ENCODE peak calls at places on chromosomes 6 and 20, in ten cellular contexts. Z, A, E, L, D, F, C, K, N and I are unnamed samples.

GRCh38 chr6:37668251-37668650 is 29.4 kb downstream of the MDGA1 start:
- DNase-seq in E (no peak), C (no peak), L (no peak), N (no peak), A (no peak), D (no peak), K (peak; percentile 22), Z (no peak), F (no peak), I (no peak)

GRCh38 chr6:6775074-6775473 is 186.6 kb downstream of the LY86 start:
- DNase-seq in K (no peak), C (no peak), N (no peak), D (no peak), E (no peak), Z (no peak), F (no peak), A (no peak), L (no peak), I (no peak)

GRCh38 chr6:11585426-11586016 is 48.0 kb downstream of the TMEM170B start:
- DNase-seq in L (no peak), D (no peak), K (peak; percentile 28), C (no peak), Z (peak; percentile 79), A (peak; percentile 44), F (no peak), E (no peak), N (no peak), I (no peak)

GRCh38 chr6:81766482-81767069 is 14.1 kb upstream of the TENT5A start:
- DNase-seq in D (no peak), E (no peak), A (no peak), L (no peak), Z (peak; percentile 93), F (no peak), C (no peak), K (no peak), N (no peak), I (no peak)

GRCh38 chr6:169176361-169176991 is 77.2 kb downstream of the THBS2 start:
- DNase-seq in N (no peak), Z (no peak), C (no peak), E (no peak), K (no peak), D (no peak), L (no peak), F (no peak), A (no peak), I (no peak)

GRCh38 chr6:28060381-28060780 is 20.0 kb upstream of the ZNF165 start:
- DNase-seq in L (no peak), K (no peak), D (no peak), E (no peak), Z (no peak), F (no peak), A (no peak), C (no peak), N (no peak), I (no peak)

GRCh38 chr6:107578642-107579332 is 88.9 kb downstream of the SOBP start:
- DNase-seq in F (no peak), A (no peak), L (no peak), E (no peak), Z (no peak), D (no peak), N (no peak), C (no peak), K (no peak), I (no peak)

GRCh38 chr20:54680872-54681297 is 205.5 kb downstream of the DOK5 start:
- DNase-seq in D (no peak), Z (peak; percentile 35), E (no peak), A (peak; percentile 15), K (no peak), C (peak; percentile 28), N (peak; percentile 34), F (peak; percentile 8), L (no peak), I (no peak)

GRCh38 chr6:63824722-63825121 is 189.1 kb downstream of the PHF3 start:
- DNase-seq in F (no peak), D (no peak), K (no peak), L (no peak), E (no peak), Z (no peak), C (no peak), A (no peak), N (no peak), I (no peak)

GRCh38 chr6:144062757-144063156 is 32.6 kb downstream of the SF3B5 start:
- DNase-seq in D (no peak), L (no peak), Z (no peak), K (no peak), C (no peak), E (no peak), A (no peak), F (no peak), N (no peak), I (no peak)

GRCh38 chr20:21147593-21147992 is 21.7 kb downstream of the KIZ start:
- DNase-seq in C (no peak), Z (peak; percentile 32), K (no peak), E (no peak), L (no peak), F (no peak), N (no peak), A (no peak), D (no peak), I (no peak)

GRCh38 chr20:47854687-47855212 is 69.5 kb upstream of the SULF2 start:
- DNase-seq in K (peak; percentile 55), N (no peak), F (peak; percentile 25), E (no peak), L (no peak), A (peak; percentile 58), C (no peak), Z (peak; percentile 41), D (no peak), I (no peak)
- TF ChIP-seq CTCF in K (peak; percentile 44), N (no peak), F (peak; percentile 30), E (peak; percentile 34), L (no peak), A (peak; percentile 61), C (no peak), Z (peak; percentile 36), D (no peak), I (no peak)

DNA sequence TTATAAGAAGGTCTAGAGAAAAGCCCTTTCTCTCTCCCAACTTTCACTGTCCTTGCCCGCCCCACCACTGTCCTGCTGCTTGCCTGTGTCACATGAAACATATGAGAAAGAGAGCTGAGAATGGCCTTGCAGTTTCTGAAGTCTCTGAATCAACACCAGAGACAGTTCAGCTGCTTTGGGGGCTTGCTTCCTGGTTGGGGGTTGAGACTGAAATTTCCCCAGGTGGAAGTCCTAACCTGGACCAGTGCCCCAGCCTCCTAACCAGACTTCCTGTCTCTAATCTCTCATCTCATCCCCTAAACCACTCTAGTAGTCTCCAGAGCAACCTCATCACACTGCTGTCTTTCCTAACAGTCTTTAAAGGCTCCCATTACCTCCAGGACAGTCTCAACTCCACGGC is 10.7 kb downstream of the TRAM2 start:
- DNase-seq in C (no peak), L (no peak), N (no peak), D (no peak), E (no peak), F (no peak), K (no peak), A (no peak), Z (no peak), I (no peak)
- H3K4me1 ChIP-seq in C (peaks cover 6% of the 10 kb centered on the region), L (no peaks in the 10 kb centered on the region), N (peaks cover 23% of the 10 kb centered on the region), D (peaks cover 93% of the 10 kb centered on the region), E (no peaks in the 10 kb centered on the region), F (peaks cover 26% of the 10 kb centered on the region), K (peaks cover 54% of the 10 kb centered on the region), A (peaks cover 4% of the 10 kb centered on the region), Z (peaks cover 40% of the 10 kb centered on the region), I (peaks cover 56% of the 10 kb centered on the region)

GRCh38 chr6:90583783-90584481 is 2.9 kb downstream of the MAP3K7 start:
- DNase-seq in L (no peak), F (no peak), C (no peak), A (no peak), D (no peak), Z (no peak), K (no peak), E (no peak), N (no peak), I (no peak)

GRCh38 chr6:90583179-90583578 is 3.7 kb downstream of the MAP3K7 start:
- DNase-seq in E (no peak), N (no peak), C (no peak), A (no peak), D (no peak), L (no peak), K (no peak), Z (peak; percentile 41), F (no peak), I (no peak)

GRCh38 chr6:90584636-90585255 is 2.1 kb downstream of the MAP3K7 start:
- DNase-seq in C (no peak), A (no peak), L (no peak), K (no peak), D (no peak), F (no peak), Z (peak; percentile 61), N (no peak), E (no peak), I (no peak)

GRCh38 chr6:90586675-90587638 is at the start of gene MAP3K7:
- DNase-seq in F (peak; percentile 95), L (peak; percentile 92), D (peak; percentile 91), A (peak; percentile 95), Z (peak; percentile 97), C (peak; percentile 87), K (peak; percentile 60), E (peak; percentile 97), N (peak; percentile 95), I (no peak)
- TF ChIP-seq POLR2A in F (peak; percentile 77), L (peak; percentile 63), D (peak; percentile 84), A (peak; percentile 80), Z (peak; percentile 93), C (peak; percentile 31), K (peak; percentile 67), E (peak; percentile 60), N (peak; percentile 61), I (no peak)

GRCh38 chr6:167493961-167494697 is 169.2 kb downstream of the TTLL2 start:
- DNase-seq in A (no peak), Z (no peak), N (peak; percentile 93), C (no peak), F (peak; percentile 19), L (no peak), E (no peak), D (peak; percentile 62), K (no peak), I (no peak)

GRCh38 chr6:167494698-167495435 is 170.0 kb downstream of the TTLL2 start:
- DNase-seq in L (no peak), K (no peak), D (peak; percentile 39), A (no peak), Z (no peak), E (no peak), N (no peak), C (no peak), F (no peak), I (no peak)

GRCh38 chr6:167491403-167492095 is 166.7 kb downstream of the TTLL2 start:
- DNase-seq in L (no peak), N (no peak), Z (no peak), F (no peak), K (no peak), D (peak; percentile 7), A (no peak), C (no peak), E (peak; percentile 66), I (no peak)

GRCh38 chr6:167493310-167493709 is 168.4 kb downstream of the TTLL2 start:
- DNase-seq in K (no peak), C (no peak), L (no peak), F (no peak), D (no peak), E (peak; percentile 13), Z (no peak), N (no peak), A (no peak), I (no peak)

DNA sequence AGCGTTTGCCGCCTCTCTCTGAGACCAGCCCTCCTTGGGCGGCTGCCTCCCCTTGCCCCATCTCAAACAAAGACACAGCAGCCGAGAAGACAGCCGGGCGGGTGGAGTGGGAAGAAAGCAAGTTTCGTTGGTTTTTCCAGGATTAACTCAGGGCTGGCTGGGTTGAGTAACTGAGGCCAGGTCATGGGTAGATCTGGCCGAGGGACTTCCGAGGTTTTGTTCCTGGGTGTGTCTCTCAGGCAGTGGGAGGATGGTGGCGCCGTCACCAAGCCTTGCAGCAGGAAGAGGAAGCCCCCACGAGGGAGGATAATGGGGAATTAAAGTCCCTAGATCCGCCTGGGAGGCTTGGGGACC is 167.2 kb downstream of the TTLL2 start:
- DNase-seq in A (no peak), L (no peak), D (peak; percentile 23), K (no peak), C (no peak), N (peak; percentile 48), E (peak; percentile 53), F (no peak), Z (no peak), I (no peak)
- TF ChIP-seq CTCF in A (no peak), L (no peak), D (no peak), K (no peak), C (no peak), N (no peak), E (no peak), F (no peak), Z (no peak), I (no peak)